ENCODE peak calls at places on chromosomes 16 and 17, in five cellular contexts. E is A549, P is heart right ventricle, F is fibroblast of pulmonary artery, K is fibroblast of lung. X is an unnamed sample.

GRCh38 chr16:56910654-56911539 is 21.0 kb upstream of the HERPUD1 start:
- DNase-seq in F (peak; percentile 96), E (no peak), P (peak; percentile 29), K (peak; percentile 68), X (no peak)

GRCh38 chr17:4173771-4174170 is 30.8 kb downstream of the CYB5D2 start:
- DNase-seq in P (no peak), K (no peak), F (no peak), E (no peak), X (no peak)

GRCh38 chr17:50176559-50177471 is 11.0 kb downstream of the SGCA start:
- DNase-seq in E (no peak), K (no peak), F (no peak), P (no peak), X (no peak)

GRCh38 chr16:81440888-81441663 is 3.5 kb upstream of the CMIP start:
- DNase-seq in P (no peak), K (no peak), E (no peak), F (no peak), X (no peak)

GRCh38 chr17:63634163-63634562 is 11.9 kb downstream of the MAP3K3 start:
- DNase-seq in P (peak; percentile 15), E (no peak), K (no peak), F (peak; percentile 55), X (no peak)

GRCh38 chr16:89599451-89599858 is 14.0 kb upstream of the DPEP1 start:
- DNase-seq in P (no peak), F (no peak), K (no peak), E (peak; percentile 65), X (no peak)

GRCh38 chr16:2039286-2040030 is 8.2 kb downstream of the NTHL1 start:
- DNase-seq in F (peak; percentile 73), K (peak; percentile 93), E (peak; percentile 70), P (peak; percentile 93), X (no peak)

GRCh38 chr16:28531777-28532744 is 6.7 kb downstream of the NUPR1 start:
- DNase-seq in F (no peak), P (peak; percentile 73), E (no peak), K (peak; percentile 34), X (no peak)

GRCh38 chr17:74738051-74738996 is 1.3 kb downstream of the RAB37 start:
- DNase-seq in E (no peak), K (peak; percentile 32), F (peak; percentile 36), P (no peak), X (no peak)

GRCh38 chr16:2716948-2717347 is 3.1 kb downstream of the PRSS27 start:
- DNase-seq in F (no peak), K (no peak), E (no peak), P (no peak), X (no peak)

GRCh38 chr16:89720859-89721643 is at the start of the genes VPS9D1 and ZNF276:
- DNase-seq in E (peak; percentile 66), K (peak; percentile 75), F (peak; percentile 78), P (peak; percentile 88), X (no peak)

GRCh38 chr16:89637379-89637778 is 20.1 kb downstream of the CHMP1A start:
- DNase-seq in F (no peak), E (no peak), P (no peak), K (no peak), X (no peak)

GRCh38 chr17:80457236-80457856 is 19.1 kb downstream of the NPTX1 start:
- DNase-seq in F (no peak), K (no peak), E (no peak), P (no peak), X (no peak)

GRCh38 chr16:57379579-57379978 is 7.3 kb downstream of the CX3CL1 start:
- DNase-seq in K (no peak), P (no peak), E (no peak), F (no peak), X (no peak)

GRCh38 chr17:75995385-75995925 is 5.2 kb upstream of the CDK3 start:
- DNase-seq in E (no peak), K (no peak), F (no peak), P (no peak), X (no peak)
- TF ChIP-seq CTCF in E (no peak), K (no peak), F (no peak), P (no peak), X (no peak)

GRCh38 chr17:1577657-1578428 is 15.3 kb upstream of the PITPNA start:
- DNase-seq in F (no peak), P (no peak), K (no peak), E (no peak), X (no peak)

GRCh38 chr17:1577186-1577585 is 14.6 kb upstream of the PITPNA start:
- DNase-seq in K (peak; percentile 94), P (peak; percentile 87), E (no peak), F (peak; percentile 97), X (no peak)

GRCh38 chr17:1576500-1576899 is 13.9 kb upstream of the PITPNA start:
- DNase-seq in K (no peak), F (no peak), E (no peak), P (no peak), X (no peak)

GRCh38 chr17:1573932-1574696 is 11.5 kb upstream of the PITPNA start:
- DNase-seq in F (peak; percentile 83), E (peak; percentile 92), P (peak; percentile 85), K (peak; percentile 77), X (peak; percentile 83)

DNA sequence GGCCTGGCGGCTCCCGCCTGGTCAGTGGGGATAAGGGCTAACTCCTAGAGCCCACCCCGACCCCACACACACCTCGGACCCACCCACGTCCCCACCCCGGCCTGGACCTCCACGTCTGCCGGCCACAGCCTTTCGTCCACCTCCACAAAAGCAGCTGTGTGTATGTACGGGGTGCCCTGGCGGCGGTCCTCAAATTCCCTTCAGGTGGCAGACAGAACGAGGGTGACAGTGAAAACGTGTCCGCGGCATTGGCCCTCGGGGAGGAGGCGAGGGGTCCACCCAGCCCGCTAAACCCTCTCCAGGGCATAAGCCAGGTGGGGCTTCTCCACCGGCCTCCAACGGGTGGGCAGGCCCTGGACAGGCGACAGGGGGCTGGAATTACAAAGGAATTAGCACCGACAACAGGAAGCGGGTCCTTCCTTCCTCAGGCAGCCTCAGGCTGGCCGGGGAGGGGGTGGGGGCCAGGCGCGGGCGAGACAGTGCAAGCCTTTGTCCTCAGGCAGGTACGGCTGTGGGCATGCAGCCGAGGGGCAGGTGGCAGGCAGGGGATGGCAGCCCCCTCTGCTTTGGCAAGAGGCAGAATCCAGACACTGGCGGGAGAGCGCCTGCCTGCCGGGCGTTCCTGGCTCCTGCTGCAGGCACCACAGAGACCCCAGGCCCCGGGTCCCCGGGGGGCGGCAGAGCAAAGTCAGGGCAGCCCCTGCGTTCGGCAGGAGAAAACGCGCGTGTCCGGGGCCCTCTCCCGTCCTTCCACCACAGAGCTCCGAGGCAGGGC is 12.3 kb upstream of the PITPNA start:
- DNase-seq in E (no peak), K (no peak), F (no peak), P (no peak), X (no peak)
- TF ChIP-seq CTCF in E (no peak), K (no peak), F (no peak), P (peak; percentile 11), X (no peak)

DNA sequence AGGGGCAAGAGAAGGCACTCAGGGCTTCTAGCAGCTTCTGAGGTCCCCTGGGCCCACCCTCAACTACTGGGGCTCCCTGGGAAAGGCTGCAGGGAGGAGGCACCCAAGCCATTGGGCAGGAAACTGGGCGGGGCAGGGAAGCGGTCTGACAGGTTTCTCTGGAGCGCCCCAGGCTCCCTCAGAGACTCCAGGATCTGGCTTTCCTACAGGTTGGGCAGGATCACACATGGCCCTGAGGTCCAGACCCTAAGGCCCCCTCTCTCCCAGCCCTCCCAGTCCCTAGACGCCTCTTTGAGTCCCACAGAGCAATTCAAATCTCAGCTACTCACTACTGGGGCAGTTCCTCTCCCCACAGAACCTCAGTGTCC is 14.3 kb downstream of the JUP start:
- DNase-seq in P (no peak), F (no peak), E (no peak), K (no peak), X (no peak)
- TF ChIP-seq CTCF in P (no peak), F (no peak), E (no peak), K (no peak), X (no peak)

GRCh38 chr17:69066482-69066881 is 5.8 kb upstream of the ABCA9 start:
- DNase-seq in F (no peak), E (no peak), K (no peak), P (no peak), X (no peak)

GRCh38 chr17:69065113-69065512 is 4.4 kb upstream of the ABCA9 start:
- DNase-seq in P (no peak), E (no peak), F (no peak), K (no peak), X (no peak)

GRCh38 chr17:69064476-69064875 is 3.7 kb upstream of the ABCA9 start:
- DNase-seq in P (no peak), F (no peak), E (no peak), K (no peak), X (no peak)

GRCh38 chr17:69069289-69069688 is 8.6 kb upstream of the ABCA9 start:
- DNase-seq in K (no peak), E (no peak), F (no peak), P (no peak), X (no peak)

DNA sequence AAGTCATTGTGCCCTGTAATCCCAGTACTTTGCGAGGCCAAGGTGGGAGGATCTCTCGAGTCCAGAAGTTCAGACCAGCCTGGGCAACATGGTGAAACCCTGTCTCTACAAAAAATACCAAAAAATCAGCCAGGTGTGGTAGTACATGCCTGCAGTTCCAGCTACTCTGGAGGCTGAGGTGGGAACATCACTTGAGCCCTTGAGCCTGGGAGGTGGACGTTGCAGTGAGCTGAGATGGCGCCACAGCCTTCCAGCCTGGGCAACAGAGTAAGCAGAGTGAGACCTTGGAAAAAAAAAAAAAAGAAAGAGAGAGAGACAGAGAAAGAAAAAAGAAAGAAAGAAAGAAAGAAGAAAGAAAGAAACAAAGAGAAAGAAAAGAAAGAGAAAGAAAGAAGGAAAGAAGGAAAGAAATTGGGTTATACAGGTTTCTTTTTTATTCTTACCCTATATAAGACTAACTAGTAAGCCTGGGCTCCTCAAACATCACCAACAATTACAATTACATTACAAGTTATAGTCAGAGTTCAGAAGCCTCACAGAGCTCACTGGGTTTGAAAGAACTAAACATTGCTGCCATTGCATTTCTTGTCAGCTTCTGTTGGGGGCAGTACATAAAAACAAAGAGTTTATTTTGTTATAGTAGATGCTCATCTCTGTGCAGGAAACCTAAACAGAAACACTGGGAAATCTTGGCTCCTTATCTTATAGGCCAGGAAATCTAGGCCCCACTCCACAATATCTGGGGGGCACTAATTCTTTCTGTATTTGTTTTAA is 6.7 kb upstream of the ABCA9 start:
- DNase-seq in P (no peak), K (no peak), F (no peak), E (no peak), X (no peak)
- TF ChIP-seq CTCF in P (no peak), K (no peak), F (peak; percentile 10), E (no peak), X (no peak)

DNA sequence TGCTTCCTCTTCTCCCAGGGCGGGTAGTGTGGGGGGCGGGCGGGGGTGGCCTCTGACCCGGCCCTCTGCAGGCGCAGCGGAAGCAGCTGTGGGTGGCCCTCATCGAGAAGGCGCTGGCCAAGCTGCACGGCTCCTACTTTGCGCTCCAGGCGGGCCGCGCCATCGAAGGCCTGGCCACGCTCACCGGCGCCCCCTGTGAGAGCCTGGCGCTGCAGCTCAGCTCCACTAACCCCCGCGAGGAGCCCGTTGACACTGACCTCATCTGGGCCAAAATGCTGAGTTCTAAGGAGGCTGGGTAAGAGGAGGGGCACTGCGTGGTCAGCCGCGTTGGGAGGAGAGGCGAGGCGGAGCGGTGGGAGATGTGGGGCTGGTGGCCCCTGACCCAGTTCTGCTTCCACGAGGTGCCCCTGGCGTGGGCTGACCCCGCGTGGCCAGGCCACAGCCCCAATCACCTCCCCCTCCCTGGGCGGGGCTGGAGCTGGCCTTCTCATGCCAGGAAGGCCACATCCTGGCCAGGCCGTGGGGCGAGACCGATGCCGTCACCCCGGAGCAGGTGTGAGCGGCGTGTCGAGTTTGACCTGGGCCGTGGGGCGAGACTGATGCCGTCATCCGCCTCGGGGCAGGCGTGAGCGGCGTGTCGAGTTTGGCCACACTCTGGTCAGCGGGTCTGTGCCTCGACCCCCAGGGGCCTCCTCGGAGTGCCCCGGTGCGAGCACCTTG is 10.5 kb upstream of the PRR35 start:
- DNase-seq in F (no peak), K (no peak), E (no peak), P (no peak), X (no peak)
- TF ChIP-seq CTCF in F (no peak), K (no peak), E (no peak), P (no peak), X (no peak)